ENCODE peak calls at places on chromosomes 11 and 22, in nine cellular contexts. J is stomach, W is AG04450, N is GM23338, Z is IMR-90, E is body of pancreas, V is lower lobe of right lung, M is brain microvascular endothelial cell, F is transverse colon. R is an unnamed sample.

GRCh38 chr22:24089951-24090350 is 78.8 kb downstream of the CABIN1 start:
- DNase-seq in J (no peak), F (no peak), W (no peak), E (no peak), Z (no peak), N (no peak), M (no peak), V (no peak), R (no peak)

GRCh38 chr11:95926714-95927113 is 2.8 kb upstream of the MTMR2 start:
- DNase-seq in N (no peak), E (no peak), J (no peak), W (no peak), F (no peak), Z (no peak), M (no peak), V (no peak), R (no peak)

GRCh38 chr11:235180-235997 is 753 bp downstream of the SIRT3 start:
- DNase-seq in W (no peak), E (no peak), V (no peak), Z (peak), N (no peak), J (no peak), F (no peak), M (no peak), R (no peak)

GRCh38 chr22:43158778-43159483 is 7.6 kb downstream of the TSPO start:
- DNase-seq in F (peak), J (peak), E (no peak), V (no peak), N (no peak), W (no peak), Z (no peak), M (no peak), R (no peak)

GRCh38 chr11:10666556-10666955 is 27.0 kb downstream of the IRAG1 start:
- DNase-seq in N (no peak), V (no peak), W (no peak), M (peak), Z (peak), F (no peak), E (no peak), J (no peak), R (no peak)

GRCh38 chr11:2750601-2751522 is 51.1 kb upstream of the KCNQ1OT1 start:
- DNase-seq in W (no peak), F (peak), E (no peak), J (peak), V (peak), M (no peak), N (no peak), Z (no peak), R (peak)

GRCh38 chr11:34044664-34045485 is 6.7 kb upstream of the CAPRIN1 start:
- DNase-seq in E (no peak), F (no peak), N (peak), J (no peak), M (peak), Z (peak), V (peak), W (no peak), R (peak)

GRCh38 chr11:1193326-1194230 is 29.3 kb upstream of the MUC5B start:
- DNase-seq in Z (no peak), J (peak), N (no peak), F (peak), E (peak), M (no peak), W (no peak), V (peak), R (no peak)

GRCh38 chr22:44963832-44964721 is 45.7 kb downstream of the PHF21B start:
- DNase-seq in E (no peak), M (no peak), W (no peak), V (no peak), Z (no peak), J (no peak), N (no peak), F (no peak), R (no peak)

GRCh38 chr11:131767421-131767820 is 397.0 kb downstream of the NTM start:
- DNase-seq in V (no peak), M (peak), E (no peak), F (no peak), N (no peak), Z (peak), J (no peak), W (no peak), R (no peak)

GRCh38 chr22:46050916-46051614 is 74.1 kb upstream of the WNT7B start:
- DNase-seq in E (peak), M (no peak), N (no peak), Z (no peak), W (no peak), F (peak), J (peak), V (peak), R (peak)

GRCh38 chr11:48028909-48029685 is 48.7 kb downstream of the PTPRJ start:
- DNase-seq in Z (peak), N (no peak), J (no peak), W (no peak), V (no peak), M (no peak), F (no peak), E (no peak), R (no peak)

GRCh38 chr11:121560251-121560650 is 107.5 kb upstream of the SORL1-AS1 start:
- DNase-seq in E (no peak), Z (no peak), W (no peak), F (no peak), J (no peak), V (no peak), N (no peak), M (no peak), R (no peak)

GRCh38 chr11:75790986-75791385 is 22.4 kb downstream of the DGAT2 start:
- DNase-seq in F (no peak), W (no peak), M (no peak), Z (no peak), N (no peak), V (no peak), J (no peak), E (no peak), R (no peak)

GRCh38 chr11:123264431-123264780 is 69.4 kb upstream of the CLMP start:
- DNase-seq in M (no peak), F (no peak), E (no peak), V (no peak), J (no peak), W (no peak), Z (no peak), N (no peak), R (no peak)

GRCh38 chr22:39148727-39149535 is 3.5 kb downstream of the CBX7 start:
- DNase-seq in E (peak), Z (no peak), F (peak), V (no peak), J (peak), W (no peak), N (peak), M (no peak), R (peak)

GRCh38 chr22:30541979-30542810 is 4.3 kb downstream of the SEC14L6 start:
- DNase-seq in E (peak), N (peak), J (peak), Z (no peak), W (no peak), V (peak), M (no peak), F (no peak), R (no peak)

GRCh38 chr11:116657842-116658825 is 114.7 kb downstream of the BUD13 start:
- DNase-seq in Z (no peak), E (no peak), J (no peak), M (no peak), W (no peak), N (no peak), F (no peak), V (no peak), R (no peak)

GRCh38 chr11:96267490-96268010 is 75.4 kb downstream of the MAML2 start:
- DNase-seq in V (no peak), M (no peak), N (no peak), Z (peak), W (no peak), E (no peak), F (no peak), J (no peak), R (no peak)

GRCh38 chr11:46977940-46978595 is 41.5 kb downstream of the CSTPP1 start:
- DNase-seq in E (no peak), N (no peak), Z (peak), W (no peak), F (no peak), V (no peak), M (peak), J (no peak), R (no peak)

GRCh38 chr11:120248551-120249278 is 8.8 kb downstream of the POU2F3 start:
- DNase-seq in W (no peak), E (no peak), J (no peak), V (no peak), Z (peak), F (no peak), M (no peak), N (no peak), R (no peak)

GRCh38 chr11:3859373-3859881 is 4.0 kb downstream of the STIM1 start:
- DNase-seq in M (no peak), Z (no peak), J (peak), W (no peak), N (peak), V (no peak), F (peak), E (peak), R (peak)

GRCh38 chr11:3882671-3883070 is 27.2 kb downstream of the STIM1 start:
- DNase-seq in V (no peak), Z (no peak), M (no peak), J (no peak), W (no peak), E (no peak), N (no peak), F (no peak), R (no peak)

GRCh38 chr11:76670475-76671235 is at the start of gene LRRC32:
- DNase-seq in E (peak), J (peak), W (no peak), N (peak), M (no peak), F (peak), V (peak), Z (no peak), R (peak)

GRCh38 chr11:84091212-84091986 is 805.2 kb upstream of the CCDC90B start:
- DNase-seq in F (no peak), W (no peak), V (no peak), E (no peak), J (no peak), N (peak), M (no peak), Z (no peak), R (peak)

GRCh38 chr11:112878228-112878627 is 83.0 kb upstream of the NCAM1 start:
- DNase-seq in M (no peak), N (no peak), J (no peak), W (no peak), Z (no peak), E (no peak), F (no peak), V (no peak), R (no peak)

GRCh38 chr22:46854125-46854870 is 91.8 kb downstream of the TBC1D22A start:
- DNase-seq in Z (peak), W (no peak), N (peak), J (no peak), E (no peak), V (peak), M (peak), F (peak), R (no peak)

GRCh38 chr22:23411739-23412138 is 168.4 kb downstream of the IGLL1 start:
- DNase-seq in F (no peak), N (no peak), Z (no peak), M (no peak), E (no peak), J (no peak), W (no peak), V (no peak), R (no peak)

GRCh38 chr11:14861680-14862079 is 30.4 kb downstream of the CYP2R1 start:
- DNase-seq in M (no peak), F (peak), Z (no peak), E (no peak), W (no peak), N (no peak), J (peak), V (no peak), R (no peak)

GRCh38 chr11:57913713-57914704 is 109.7 kb upstream of the OR9Q1 start:
- DNase-seq in N (no peak), Z (no peak), F (no peak), M (no peak), V (no peak), W (no peak), J (no peak), E (no peak), R (no peak)

GRCh38 chr11:65792456-65792855 is 5.6 kb downstream of the OVOL1 start:
- DNase-seq in N (no peak), E (no peak), J (no peak), M (no peak), W (no peak), Z (no peak), F (no peak), V (no peak), R (no peak)
- H3K4me3 ChIP-seq in N (no peak), E (no peak), J (no peak), M (no peak), W (no peak), Z (no peak), F (no peak), V (no peak), R (no peak)

DNA sequence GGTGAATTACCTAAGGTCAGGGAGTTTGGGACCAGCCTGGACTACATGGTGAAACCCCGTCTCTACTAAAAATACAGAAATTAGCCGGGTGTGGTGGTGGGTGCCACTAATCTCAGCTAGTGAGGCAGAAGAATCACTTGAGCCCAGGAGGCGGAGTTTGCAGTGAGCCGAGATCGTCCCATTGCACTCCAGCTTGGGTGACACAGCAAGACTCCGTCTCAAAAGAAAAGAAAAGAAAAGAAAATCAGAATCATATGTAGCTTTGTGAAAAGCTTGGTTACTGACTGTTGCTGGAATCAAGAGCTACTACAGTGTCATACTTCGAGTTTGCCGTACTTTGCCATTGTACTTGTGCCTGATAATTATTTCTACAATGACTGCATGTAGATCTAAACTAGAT is 4.2 kb upstream of the TMEM135 start:
- DNase-seq in F (no peak), V (no peak), M (no peak), N (no peak), W (no peak), Z (no peak), J (no peak), E (no peak), R (no peak)
- TF ChIP-seq CTCF in F (no peak), V (no peak), M (no peak), N (no peak), W (no peak), Z (no peak), J (no peak), E (no peak), R (no peak)

GRCh38 chr11:125586618-125587017 is 6.0 kb upstream of the STT3A start:
- DNase-seq in J (no peak), F (no peak), N (no peak), V (no peak), E (no peak), M (no peak), Z (no peak), W (no peak), R (no peak)

GRCh38 chr11:125583496-125583895 is 9.2 kb upstream of the STT3A start:
- DNase-seq in V (no peak), N (no peak), J (no peak), F (no peak), W (no peak), M (no peak), E (no peak), Z (no peak), R (no peak)

GRCh38 chr11:125585486-125585885 is 7.2 kb upstream of the STT3A start:
- DNase-seq in M (no peak), V (no peak), J (no peak), N (no peak), Z (no peak), W (no peak), E (no peak), F (no peak), R (no peak)

GRCh38 chr11:125588505-125588904 is 4.1 kb upstream of the STT3A start:
- DNase-seq in M (no peak), W (no peak), E (no peak), F (no peak), V (no peak), J (no peak), Z (peak), N (no peak), R (no peak)

DNA sequence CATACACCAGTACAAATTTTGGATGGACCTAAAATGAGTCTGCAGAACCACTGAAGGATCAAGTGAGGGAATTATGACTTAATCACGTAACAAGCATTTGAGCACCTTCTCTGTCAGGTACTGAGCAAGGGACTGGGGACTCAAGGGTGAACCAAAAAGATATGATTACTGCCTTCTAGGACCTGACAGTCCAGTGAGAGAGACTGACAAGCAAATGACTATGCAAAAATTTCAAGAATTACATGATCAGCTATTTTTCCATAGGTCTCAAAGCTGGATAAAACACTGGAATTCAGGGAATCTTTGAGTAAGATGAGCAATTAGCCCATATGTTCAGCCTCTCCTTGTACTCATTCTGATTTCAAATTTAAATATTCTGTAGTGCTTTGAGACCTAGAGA is 5.2 kb upstream of the STT3A start:
- DNase-seq in J (no peak), V (no peak), Z (no peak), E (no peak), M (no peak), F (no peak), W (no peak), N (no peak), R (no peak)
- H3K4me3 ChIP-seq in J (no peak), V (no peak), Z (no peak), E (no peak), M (no peak), F (no peak), W (no peak), N (no peak), R (no peak)

GRCh38 chr11:118996926-118997626 is 862 bp upstream of the CENATAC start:
- DNase-seq in M (no peak), W (no peak), E (no peak), J (no peak), N (peak), F (no peak), Z (peak), V (no peak), R (no peak)
- TF ChIP-seq CTCF in M (peak), W (peak), E (no peak), J (no peak), N (peak), F (no peak), Z (peak), V (peak), R (peak)

GRCh38 chr11:13429836-13430235 is 33.2 kb downstream of the BTBD10 start:
- DNase-seq in N (no peak), M (no peak), W (no peak), J (no peak), F (no peak), V (no peak), Z (no peak), E (no peak), R (no peak)

GRCh38 chr11:13440100-13440855 is 22.7 kb downstream of the BTBD10 start:
- DNase-seq in E (peak), M (peak), W (peak), J (no peak), N (peak), Z (peak), F (peak), V (no peak), R (peak)

GRCh38 chr11:13433437-13433836 is 29.6 kb downstream of the BTBD10 start:
- DNase-seq in W (no peak), E (no peak), M (no peak), F (no peak), N (no peak), J (no peak), V (no peak), Z (no peak), R (no peak)

GRCh38 chr11:13429288-13429687 is 33.7 kb downstream of the BTBD10 start:
- DNase-seq in J (no peak), E (no peak), V (no peak), F (no peak), Z (no peak), N (no peak), M (no peak), W (no peak), R (no peak)

GRCh38 chr11:13434247-13435205 is 28.5 kb downstream of the BTBD10 start:
- DNase-seq in Z (peak), E (no peak), W (no peak), J (no peak), M (no peak), F (no peak), V (no peak), N (peak), R (no peak)
- H3K4me3 ChIP-seq in Z (no peak), E (no peak), W (no peak), J (no peak), M (no peak), F (no peak), V (no peak), N (peak), R (no peak)

GRCh38 chr22:41197808-41198585 is 7.1 kb upstream of the L3MBTL2 start:
- DNase-seq in J (peak), Z (no peak), E (peak), F (peak), M (no peak), N (peak), W (no peak), V (peak), R (peak)
- TF ChIP-seq CTCF in J (no peak), Z (no peak), E (peak), F (peak), M (peak), N (no peak), W (no peak), V (no peak), R (peak)

DNA sequence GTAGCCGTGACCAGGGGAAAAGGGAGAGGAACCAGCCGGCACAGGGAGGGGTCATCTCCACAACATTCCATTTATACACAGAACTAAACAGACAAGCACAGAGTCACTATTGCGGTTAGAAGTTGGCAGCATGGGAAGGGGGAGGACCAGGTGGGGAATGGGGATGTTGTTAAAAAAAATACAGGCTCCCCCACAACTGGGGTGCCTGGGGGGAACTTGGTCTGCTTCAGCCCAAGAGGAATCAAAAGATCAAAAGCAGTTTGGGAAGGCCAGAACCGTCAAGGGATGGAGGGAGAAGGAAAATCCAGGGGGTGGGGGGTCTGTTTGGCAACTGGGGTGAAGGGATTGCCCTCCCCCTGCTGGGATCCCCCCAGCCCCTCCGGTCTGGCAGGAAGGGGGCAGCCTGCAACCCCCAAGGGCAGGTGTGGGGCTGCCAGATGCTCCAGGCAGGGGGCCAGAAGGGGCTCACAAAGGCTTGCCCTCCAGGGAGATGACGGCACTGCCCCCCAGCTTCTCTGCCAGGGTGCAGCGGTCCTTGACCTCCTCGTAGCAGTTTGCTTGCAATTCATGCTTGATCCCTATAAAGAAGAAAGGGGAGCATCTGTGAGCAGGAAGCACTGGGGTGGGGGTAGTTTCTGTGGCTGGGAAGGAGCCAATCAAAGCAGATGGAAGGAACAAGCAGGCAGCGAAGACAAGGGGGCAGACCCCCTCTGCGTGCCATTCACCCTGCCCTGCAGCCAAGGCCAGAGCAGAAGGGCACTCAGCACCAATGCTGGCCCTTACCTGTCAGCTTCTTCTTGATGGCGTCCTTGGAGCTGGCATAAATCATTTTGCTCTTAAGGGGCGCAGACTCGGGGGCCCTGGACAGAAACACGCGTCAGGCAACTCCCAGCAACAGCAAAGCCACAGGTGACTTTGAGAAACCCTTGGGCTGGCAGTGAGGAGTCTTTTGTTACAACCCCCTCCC is 2.8 kb downstream of the CFL1 start:
- DNase-seq in F (peak), Z (no peak), M (no peak), V (no peak), W (no peak), J (no peak), E (no peak), N (no peak), R (no peak)
- H3K4me3 ChIP-seq in F (no peak), Z (no peak), M (peak), V (no peak), W (peak), J (peak), E (no peak), N (no peak), R (no peak)

R was measured in BE2C.